ENCODE peak calls at places on chromosomes 12 and 14, in six cellular contexts. One of them, this sample, is unnamed.
A peak's percentile ranks its signal among the peaks of the same experiment; 100 is the strongest.

GRCh38 chr14:30610719-30611388 is 11.3 kb upstream of the SCFD1 start:
- DNase-seq in NCI-H2029: peak; percentile 89
- DNase-seq in neural crest cell: no peak
- DNase-seq in Caki2: peak; percentile 49
- DNase-seq in upper lobe of left lung: peak; percentile 72
- DNase-seq in CD8-positive, alpha-beta memory T cell: no peak
- DNase-seq in this sample: peak; percentile 74

GRCh38 chr14:101926085-101926484 is 38.3 kb upstream of the DYNC1H1 start:
- DNase-seq in NCI-H2029: no peak
- DNase-seq in neural crest cell: no peak
- DNase-seq in Caki2: no peak
- DNase-seq in upper lobe of left lung: no peak
- DNase-seq in CD8-positive, alpha-beta memory T cell: no peak
- DNase-seq in this sample: no peak

GRCh38 chr12:91367234-91367849 is 184.7 kb upstream of the DCN start:
- DNase-seq in NCI-H2029: no peak
- DNase-seq in neural crest cell: no peak
- DNase-seq in Caki2: no peak
- DNase-seq in upper lobe of left lung: no peak
- DNase-seq in CD8-positive, alpha-beta memory T cell: no peak
- DNase-seq in this sample: peak; percentile 9

GRCh38 chr12:109695420-109695819 is 18.2 kb upstream of the FAM222A start:
- DNase-seq in NCI-H2029: no peak
- DNase-seq in neural crest cell: no peak
- DNase-seq in Caki2: no peak
- DNase-seq in upper lobe of left lung: no peak
- DNase-seq in CD8-positive, alpha-beta memory T cell: no peak
- DNase-seq in this sample: no peak

GRCh38 chr14:96164861-96165490 is 39.7 kb upstream of the BDKRB2 start:
- DNase-seq in NCI-H2029: no peak
- DNase-seq in neural crest cell: no peak
- DNase-seq in Caki2: no peak
- DNase-seq in upper lobe of left lung: no peak
- DNase-seq in CD8-positive, alpha-beta memory T cell: no peak
- DNase-seq in this sample: no peak

GRCh38 chr14:76348898-76349297 is 27.0 kb upstream of the ESRRB start:
- DNase-seq in NCI-H2029: no peak
- DNase-seq in neural crest cell: no peak
- DNase-seq in Caki2: peak; percentile 26
- DNase-seq in upper lobe of left lung: no peak
- DNase-seq in CD8-positive, alpha-beta memory T cell: no peak
- DNase-seq in this sample: no peak

GRCh38 chr14:28754209-28754985 is 12.2 kb upstream of the FOXG1 start:
- DNase-seq in NCI-H2029: peak; percentile 21
- DNase-seq in neural crest cell: no peak
- DNase-seq in Caki2: peak; percentile 18
- DNase-seq in upper lobe of left lung: no peak
- DNase-seq in CD8-positive, alpha-beta memory T cell: no peak
- DNase-seq in this sample: peak; percentile 49

GRCh38 chr12:121883315-121883660 is 5.3 kb upstream of the PSMD9 start:
- DNase-seq in NCI-H2029: no peak
- DNase-seq in neural crest cell: no peak
- DNase-seq in Caki2: peak; percentile 49
- DNase-seq in upper lobe of left lung: no peak
- DNase-seq in CD8-positive, alpha-beta memory T cell: no peak
- DNase-seq in this sample: no peak

GRCh38 chr14:50363734-50364113 is 33.0 kb downstream of the CDKL1 start:
- DNase-seq in NCI-H2029: no peak
- DNase-seq in neural crest cell: no peak
- DNase-seq in Caki2: no peak
- DNase-seq in upper lobe of left lung: peak; percentile 45
- DNase-seq in CD8-positive, alpha-beta memory T cell: peak; percentile 50
- DNase-seq in this sample: no peak

GRCh38 chr14:74563233-74563585 is 48.8 kb downstream of the LTBP2 start:
- DNase-seq in NCI-H2029: no peak
- DNase-seq in neural crest cell: no peak
- DNase-seq in Caki2: peak; percentile 56
- DNase-seq in upper lobe of left lung: no peak
- DNase-seq in CD8-positive, alpha-beta memory T cell: no peak
- DNase-seq in this sample: no peak

GRCh38 chr12:19421503-19422282 is 17.6 kb upstream of the AEBP2 start:
- DNase-seq in NCI-H2029: no peak
- DNase-seq in neural crest cell: no peak
- DNase-seq in Caki2: no peak
- DNase-seq in upper lobe of left lung: no peak
- DNase-seq in CD8-positive, alpha-beta memory T cell: no peak
- DNase-seq in this sample: no peak

GRCh38 chr14:63642656-63643382 is 1.1 kb upstream of the WDR89 start:
- DNase-seq in NCI-H2029: no peak
- DNase-seq in neural crest cell: no peak
- DNase-seq in Caki2: no peak
- DNase-seq in upper lobe of left lung: no peak
- DNase-seq in CD8-positive, alpha-beta memory T cell: no peak
- DNase-seq in this sample: no peak

GRCh38 chr12:913919-914718 is 35.4 kb downstream of the RAD52 start:
- DNase-seq in NCI-H2029: no peak
- DNase-seq in neural crest cell: no peak
- DNase-seq in Caki2: peak; percentile 92
- DNase-seq in upper lobe of left lung: no peak
- DNase-seq in CD8-positive, alpha-beta memory T cell: no peak
- DNase-seq in this sample: no peak

GRCh38 chr12:107921062-107921461 is 146.6 kb downstream of the ASCL4 start:
- DNase-seq in NCI-H2029: no peak
- DNase-seq in neural crest cell: no peak
- DNase-seq in Caki2: no peak
- DNase-seq in upper lobe of left lung: no peak
- DNase-seq in CD8-positive, alpha-beta memory T cell: no peak
- DNase-seq in this sample: no peak

GRCh38 chr12:42757735-42758134 is 168.2 kb upstream of the PRICKLE1 start:
- DNase-seq in NCI-H2029: no peak
- DNase-seq in neural crest cell: no peak
- DNase-seq in Caki2: no peak
- DNase-seq in upper lobe of left lung: no peak
- DNase-seq in CD8-positive, alpha-beta memory T cell: no peak
- DNase-seq in this sample: no peak

GRCh38 chr14:73231874-73232851 is 5.1 kb upstream of the PAPLN start:
- DNase-seq in NCI-H2029: no peak
- DNase-seq in neural crest cell: no peak
- DNase-seq in Caki2: no peak
- DNase-seq in upper lobe of left lung: no peak
- DNase-seq in CD8-positive, alpha-beta memory T cell: no peak
- DNase-seq in this sample: no peak

GRCh38 chr12:67716817-67717216 is 68.3 kb downstream of the DYRK2 start:
- DNase-seq in NCI-H2029: no peak
- DNase-seq in neural crest cell: no peak
- DNase-seq in Caki2: peak; percentile 85
- DNase-seq in upper lobe of left lung: no peak
- DNase-seq in CD8-positive, alpha-beta memory T cell: no peak
- DNase-seq in this sample: no peak

GRCh38 chr14:80390911-80391310 is 179.6 kb upstream of the DIO2 start:
- DNase-seq in NCI-H2029: no peak
- DNase-seq in neural crest cell: no peak
- DNase-seq in Caki2: peak; percentile 42
- DNase-seq in upper lobe of left lung: no peak
- DNase-seq in CD8-positive, alpha-beta memory T cell: no peak
- DNase-seq in this sample: peak; percentile 82

GRCh38 chr12:119338593-119339363 is 4.2 kb downstream of the CCDC60 start:
- DNase-seq in NCI-H2029: no peak
- DNase-seq in neural crest cell: no peak
- DNase-seq in Caki2: no peak
- DNase-seq in upper lobe of left lung: no peak
- DNase-seq in CD8-positive, alpha-beta memory T cell: no peak
- DNase-seq in this sample: no peak

GRCh38 chr14:31219169-31219568 is 11.6 kb upstream of the HECTD1 start:
- DNase-seq in NCI-H2029: no peak
- DNase-seq in neural crest cell: no peak
- DNase-seq in Caki2: no peak
- DNase-seq in upper lobe of left lung: no peak
- DNase-seq in CD8-positive, alpha-beta memory T cell: no peak
- DNase-seq in this sample: no peak

GRCh38 chr12:109949089-109949488 is 47.1 kb downstream of the GIT2 start:
- DNase-seq in NCI-H2029: no peak
- DNase-seq in neural crest cell: no peak
- DNase-seq in Caki2: no peak
- DNase-seq in upper lobe of left lung: no peak
- DNase-seq in CD8-positive, alpha-beta memory T cell: no peak
- DNase-seq in this sample: no peak

GRCh38 chr14:58941666-58942065 is 246.8 kb upstream of the DAAM1 start:
- DNase-seq in NCI-H2029: no peak
- DNase-seq in neural crest cell: no peak
- DNase-seq in Caki2: no peak
- DNase-seq in upper lobe of left lung: no peak
- DNase-seq in CD8-positive, alpha-beta memory T cell: no peak
- DNase-seq in this sample: no peak

GRCh38 chr14:99249389-99249788 is 22.6 kb downstream of the BCL11B start:
- DNase-seq in NCI-H2029: no peak
- DNase-seq in neural crest cell: no peak
- DNase-seq in Caki2: no peak
- DNase-seq in upper lobe of left lung: no peak
- DNase-seq in CD8-positive, alpha-beta memory T cell: no peak
- DNase-seq in this sample: no peak

GRCh38 chr14:24734917-24735500 is 101.0 kb upstream of the GZMB start:
- DNase-seq in NCI-H2029: peak; percentile 91
- DNase-seq in neural crest cell: peak; percentile 59
- DNase-seq in Caki2: peak; percentile 30
- DNase-seq in upper lobe of left lung: no peak
- DNase-seq in CD8-positive, alpha-beta memory T cell: no peak
- DNase-seq in this sample: peak; percentile 56

GRCh38 chr12:118513554-118513953 is 137.2 kb downstream of the SUDS3 start:
- DNase-seq in NCI-H2029: no peak
- DNase-seq in neural crest cell: no peak
- DNase-seq in Caki2: no peak
- DNase-seq in upper lobe of left lung: no peak
- DNase-seq in CD8-positive, alpha-beta memory T cell: no peak
- DNase-seq in this sample: peak; percentile 17

GRCh38 chr12:26112232-26112631 is 12.6 kb downstream of the BHLHE41 start:
- DNase-seq in NCI-H2029: no peak
- DNase-seq in neural crest cell: no peak
- DNase-seq in Caki2: no peak
- DNase-seq in upper lobe of left lung: no peak
- DNase-seq in CD8-positive, alpha-beta memory T cell: no peak
- DNase-seq in this sample: no peak

GRCh38 chr14:104394606-104394910 is 185.0 kb upstream of the C14orf180 start:
- DNase-seq in NCI-H2029: no peak
- DNase-seq in neural crest cell: no peak
- DNase-seq in Caki2: no peak
- DNase-seq in upper lobe of left lung: no peak
- DNase-seq in CD8-positive, alpha-beta memory T cell: no peak
- DNase-seq in this sample: no peak

GRCh38 chr12:42812086-42812485 is 222.5 kb upstream of the PRICKLE1 start:
- DNase-seq in NCI-H2029: no peak
- DNase-seq in neural crest cell: no peak
- DNase-seq in Caki2: no peak
- DNase-seq in upper lobe of left lung: no peak
- DNase-seq in CD8-positive, alpha-beta memory T cell: no peak
- DNase-seq in this sample: no peak

GRCh38 chr14:58772814-58773620 is 135.3 kb downstream of the DACT1 start:
- DNase-seq in NCI-H2029: no peak
- DNase-seq in neural crest cell: no peak
- DNase-seq in Caki2: peak; percentile 47
- DNase-seq in upper lobe of left lung: no peak
- DNase-seq in CD8-positive, alpha-beta memory T cell: no peak
- DNase-seq in this sample: no peak

GRCh38 chr14:96584199-96584906 is 82.2 kb downstream of the PAPOLA start:
- DNase-seq in NCI-H2029: no peak
- DNase-seq in neural crest cell: peak; percentile 66
- DNase-seq in Caki2: no peak
- DNase-seq in upper lobe of left lung: peak; percentile 48
- DNase-seq in CD8-positive, alpha-beta memory T cell: peak; percentile 10
- DNase-seq in this sample: no peak

GRCh38 chr12:31737345-31737744 is 8.5 kb upstream of the AMN1 start:
- DNase-seq in NCI-H2029: no peak
- DNase-seq in neural crest cell: no peak
- DNase-seq in Caki2: no peak
- DNase-seq in upper lobe of left lung: no peak
- DNase-seq in CD8-positive, alpha-beta memory T cell: no peak
- DNase-seq in this sample: no peak

GRCh38 chr14:81516941-81517797 is 16.5 kb downstream of the SEL1L start:
- DNase-seq in NCI-H2029: no peak
- DNase-seq in neural crest cell: no peak
- DNase-seq in Caki2: no peak
- DNase-seq in upper lobe of left lung: no peak
- DNase-seq in CD8-positive, alpha-beta memory T cell: no peak
- DNase-seq in this sample: no peak

GRCh38 chr14:92314182-92314581 is 8.8 kb upstream of the SLC24A4 start:
- DNase-seq in NCI-H2029: no peak
- DNase-seq in neural crest cell: no peak
- DNase-seq in Caki2: no peak
- DNase-seq in upper lobe of left lung: no peak
- DNase-seq in CD8-positive, alpha-beta memory T cell: no peak
- DNase-seq in this sample: no peak

GRCh38 chr14:65230287-65230728 is 128.0 kb upstream of the MAX start:
- DNase-seq in NCI-H2029: peak; percentile 71
- DNase-seq in neural crest cell: no peak
- DNase-seq in Caki2: no peak
- DNase-seq in upper lobe of left lung: peak; percentile 82
- DNase-seq in CD8-positive, alpha-beta memory T cell: no peak
- DNase-seq in this sample: no peak